ENCODE peak calls at places on chromosomes 7 and 10, in four cellular contexts. T is HepG2, Y is HCT116, P is SK-N-SH. M is an unnamed sample.

GRCh38 chr10:95414844-95415545 is 124.2 kb upstream of the PDLIM1 start:
- DNase-seq in T (no peak), Y (no peak), P (no peak), M (no peak)

GRCh38 chr7:98217623-98218582 is 6.7 kb downstream of the BHLHA15 start:
- DNase-seq in T (peak; percentile 38), Y (no peak), P (no peak), M (peak; percentile 50)

GRCh38 chr7:140625908-140626868 is 14.4 kb downstream of the DENND2A start:
- DNase-seq in T (no peak), Y (no peak), P (peak; percentile 69), M (no peak)

GRCh38 chr7:112873831-112874553 is 83.8 kb upstream of the TMEM168 start:
- DNase-seq in T (no peak), Y (no peak), P (no peak), M (no peak)

GRCh38 chr10:34526758-34527730 is 288.1 kb downstream of the PARD3 start:
- DNase-seq in T (no peak), Y (peak; percentile 65), P (no peak), M (no peak)

GRCh38 chr10:103982639-103983038 is 15.7 kb downstream of the SLK start:
- DNase-seq in T (peak; percentile 33), Y (peak; percentile 34), P (peak; percentile 32), M (peak; percentile 17)

GRCh38 chr10:43093423-43094090 is 16.7 kb downstream of the RET start:
- DNase-seq in T (no peak), Y (no peak), P (peak; percentile 84), M (no peak)

GRCh38 chr10:80281784-80282505 is 7.5 kb downstream of the MAT1A start:
- DNase-seq in T (peak; percentile 82), Y (no peak), P (no peak), M (no peak)

GRCh38 chr7:102439963-102440795 is 6.8 kb downstream of the ORAI2 start:
- DNase-seq in T (peak; percentile 72), Y (peak; percentile 79), P (peak; percentile 40), M (no peak)

GRCh38 chr7:129162732-129163131 is 18.2 kb downstream of the TSPAN33 start:
- DNase-seq in T (no peak), Y (no peak), P (no peak), M (no peak)

GRCh38 chr10:31490858-31491504 is 172.0 kb downstream of the ZEB1 start:
- DNase-seq in T (peak; percentile 32), Y (peak; percentile 8), P (no peak), M (no peak)

GRCh38 chr10:96540240-96540639 is 26.5 kb upstream of the TLL2 start:
- DNase-seq in T (no peak), Y (no peak), P (no peak), M (no peak)

GRCh38 chr10:119652361-119652760 is 1.2 kb downstream of the BAG3 start:
- DNase-seq in T (peak; percentile 35), Y (peak; percentile 43), P (no peak), M (no peak)

GRCh38 chr7:17058568-17058967 is 176.8 kb upstream of the AGR3 start:
- DNase-seq in T (no peak), Y (no peak), P (no peak), M (peak; percentile 29)

GRCh38 chr10:27433976-27434375 is 70.1 kb upstream of the RAB18 start:
- DNase-seq in T (no peak), Y (no peak), P (no peak), M (no peak)

GRCh38 chr7:158651968-158652555 is 52.5 kb downstream of the NCAPG2 start:
- DNase-seq in T (no peak), Y (no peak), P (no peak), M (no peak)

GRCh38 chr10:86946215-86947170 is 10.9 kb downstream of the MMRN2 start:
- DNase-seq in T (no peak), Y (no peak), P (peak; percentile 75), M (no peak)

GRCh38 chr10:27661511-27662286 is 83.9 kb downstream of the MKX start:
- DNase-seq in T (no peak), Y (no peak), P (no peak), M (no peak)

GRCh38 chr10:47042815-47043750 is 131.9 kb downstream of the PTPN20 start:
- DNase-seq in T (no peak), Y (no peak), P (no peak), M (no peak)

GRCh38 chr10:61110188-61110844 is 166.3 kb upstream of the RHOBTB1 start:
- DNase-seq in T (no peak), Y (no peak), P (no peak), M (no peak)

GRCh38 chr10:3875842-3876235 is 90.8 kb upstream of the KLF6 start:
- DNase-seq in T (no peak), Y (no peak), P (no peak), M (no peak)

GRCh38 chr10:1531883-1532597 is 205.3 kb downstream of the ADARB2 start:
- DNase-seq in T (no peak), Y (no peak), P (no peak), M (no peak)

GRCh38 chr7:136883046-136883445 is 14.6 kb downstream of the CHRM2 start:
- DNase-seq in T (no peak), Y (no peak), P (no peak), M (no peak)

GRCh38 chr10:132691711-132692153 is 94.2 kb downstream of the NKX6-2 start:
- DNase-seq in T (no peak), Y (no peak), P (no peak), M (no peak)

GRCh38 chr10:12835709-12836108 is 165.8 kb downstream of the CCDC3 start:
- DNase-seq in T (no peak), Y (peak; percentile 15), P (no peak), M (no peak)

GRCh38 chr7:55036958-55037357 is 18.1 kb downstream of the EGFR start:
- DNase-seq in T (no peak), Y (no peak), P (peak; percentile 44), M (no peak)

GRCh38 chr7:55033241-55033846 is 14.5 kb downstream of the EGFR start:
- DNase-seq in T (no peak), Y (no peak), P (no peak), M (no peak)

GRCh38 chr7:55031075-55031474 is 12.3 kb downstream of the EGFR start:
- DNase-seq in T (peak; percentile 24), Y (no peak), P (no peak), M (no peak)

GRCh38 chr7:55032069-55032699 is 13.4 kb downstream of the EGFR start:
- DNase-seq in T (no peak), Y (no peak), P (no peak), M (no peak)

DNA sequence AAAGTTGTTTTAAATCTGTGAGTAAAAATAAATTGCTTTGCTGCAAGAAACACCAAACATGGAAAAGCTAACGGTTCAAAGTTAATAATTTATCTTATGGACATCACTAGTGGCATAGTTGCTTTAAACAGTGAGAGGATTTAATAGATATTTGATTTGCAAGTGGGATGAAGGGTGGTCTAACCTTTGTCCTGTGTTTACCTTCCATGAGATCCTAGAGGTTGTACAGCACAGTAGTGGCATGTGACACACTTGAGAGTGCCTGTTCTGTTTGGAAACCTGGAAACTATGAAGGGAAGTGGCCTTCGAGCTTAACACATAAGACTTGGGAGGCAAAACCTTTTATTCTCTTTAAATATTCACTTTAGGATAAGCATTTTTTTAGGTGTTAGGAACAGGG is 16.0 kb downstream of the EGFR start:
- DNase-seq in T (peak; percentile 58), Y (no peak), P (no peak), M (no peak)
- TF ChIP-seq REST in T (no peak), Y (no peak), P (no peak), M (no peak)

GRCh38 chr10:118594392-118595063 is 920 bp downstream of the PRLHR start:
- DNase-seq in T (no peak), Y (no peak), P (peak; percentile 75), M (no peak)
- TF ChIP-seq REST in T (peak; percentile 59), Y (peak; percentile 71), P (peak; percentile 88), M (peak; percentile 91)

DNA sequence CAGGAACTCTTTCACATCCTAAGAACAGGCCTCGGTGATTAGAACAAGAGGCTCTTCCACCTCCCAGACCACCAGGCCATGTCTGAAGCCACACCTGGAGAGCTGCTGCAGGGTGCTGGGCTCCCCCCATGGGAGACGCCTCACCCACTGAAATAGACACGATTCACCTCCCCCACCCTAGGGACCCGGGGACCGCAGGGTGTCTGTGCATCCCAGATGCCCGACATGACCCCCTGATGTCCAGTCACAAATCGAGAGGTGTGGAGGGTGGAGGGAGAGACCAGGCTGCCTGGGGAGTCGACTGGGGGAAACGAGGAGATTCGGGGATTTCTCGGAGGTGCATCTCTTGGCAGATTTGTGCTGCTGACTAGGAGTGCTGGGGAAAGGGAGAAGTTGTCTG is 31.0 kb downstream of the CNPY1 start:
- DNase-seq in T (no peak), Y (no peak), P (no peak), M (no peak)
- TF ChIP-seq REST in T (no peak), Y (no peak), P (no peak), M (no peak)

GRCh38 chr10:120949511-120950102 is 98.4 kb downstream of the WDR11 start:
- DNase-seq in T (no peak), Y (no peak), P (no peak), M (no peak)
- TF ChIP-seq REST in T (no peak), Y (no peak), P (no peak), M (no peak)

M was measured in HL-60.